ENCODE peak calls at places on chromosome 13, in five cellular contexts. H is DND-41; V is colonic mucosa; M is CD4-positive, CD25-positive, alpha-beta regulatory T cell; R is lower lobe of right lung. D is an unnamed sample. For H3K4me1, the result is how much of the 10 kb centered on the place peaks cover.

GRCh38 chr13:94329277-94329676 is 150.2 kb downstream of the DCT start:
- DNase-seq in H (no peak), V (no peak), M (no peak), R (no peak), D (no peak)

GRCh38 chr13:41562083-41562482 is 104.7 kb downstream of the RGCC start:
- DNase-seq in H (peak), V (peak), M (no peak), R (no peak), D (no peak)

GRCh38 chr13:31835932-31836331 is 96.6 kb downstream of the RXFP2 start:
- DNase-seq in H (no peak), V (no peak), M (no peak), R (no peak), D (no peak)

GRCh38 chr13:21232599-21232998 is 56.1 kb downstream of the MRPL57 start:
- DNase-seq in H (no peak), V (no peak), M (no peak), R (no peak), D (no peak)

GRCh38 chr13:94300401-94300800 is 179.1 kb downstream of the DCT start:
- DNase-seq in H (no peak), V (no peak), M (no peak), R (no peak), D (no peak)

GRCh38 chr13:33537691-33538090 is 252.1 kb upstream of the STARD13 start:
- DNase-seq in H (no peak), V (no peak), M (no peak), R (no peak), D (no peak)

GRCh38 chr13:65143920-65144319 is 2086.2 kb downstream of the PCDH9 start:
- DNase-seq in H (no peak), V (no peak), M (no peak), R (no peak), D (no peak)

GRCh38 chr13:102317593-102317992 is 84.3 kb downstream of the FGF14 start:
- DNase-seq in H (no peak), V (peak), M (no peak), R (peak), D (no peak)

GRCh38 chr13:29162638-29163037 is 342.5 kb downstream of the MTUS2 start:
- DNase-seq in H (no peak), V (no peak), M (no peak), R (no peak), D (no peak)

GRCh38 chr13:75693227-75693626 is 57.1 kb downstream of the LMO7 start:
- DNase-seq in H (no peak), V (no peak), M (no peak), R (no peak), D (no peak)

GRCh38 chr13:23987331-23987730 is 90.0 kb upstream of the C1QTNF9B start:
- DNase-seq in H (no peak), V (no peak), M (no peak), R (no peak), D (no peak)

GRCh38 chr13:113972451-113973217 is 1.2 kb downstream of the C13orf46 start:
- DNase-seq in H (no peak), V (no peak), M (no peak), R (peak), D (no peak)

GRCh38 chr13:43180837-43181236 is 157.5 kb downstream of the DNAJC15 start:
- DNase-seq in H (no peak), V (no peak), M (no peak), R (no peak), D (no peak)

GRCh38 chr13:41825691-41826090 is 135.2 kb downstream of the VWA8 start:
- DNase-seq in H (no peak), V (no peak), M (no peak), R (no peak), D (no peak)

GRCh38 chr13:95438297-95438696 is 114.2 kb upstream of the CLDN10 start:
- DNase-seq in H (no peak), V (no peak), M (no peak), R (no peak), D (no peak)

GRCh38 chr13:98144501-98145350 is 1.8 kb downstream of the FARP1 start:
- DNase-seq in H (no peak), V (peak), M (no peak), R (peak), D (no peak)

GRCh38 chr13:109481046-109481445 is 305.3 kb downstream of the IRS2 start:
- DNase-seq in H (no peak), V (no peak), M (no peak), R (no peak), D (no peak)

GRCh38 chr13:86830046-86830445 is 841.1 kb upstream of the SLITRK5 start:
- DNase-seq in H (no peak), V (no peak), M (no peak), R (no peak), D (no peak)

GRCh38 chr13:93690139-93690538 is 463.5 kb downstream of the GPC6 start:
- DNase-seq in H (peak), V (no peak), M (no peak), R (no peak), D (no peak)

GRCh38 chr13:76038920-76039716 is 403.0 kb downstream of the LMO7 start:
- DNase-seq in H (no peak), V (no peak), M (no peak), R (no peak), D (no peak)

GRCh38 chr13:75621147-75621546 is 15.0 kb upstream of the LMO7 start:
- DNase-seq in H (no peak), V (no peak), M (no peak), R (no peak), D (no peak)

GRCh38 chr13:32622827-32623226 is 36.6 kb downstream of the PDS5B start:
- DNase-seq in H (no peak), V (no peak), M (no peak), R (no peak), D (no peak)

GRCh38 chr13:111046590-111047141 is 68.4 kb upstream of the ARHGEF7 start:
- DNase-seq in H (no peak), V (no peak), M (peak), R (no peak), D (peak)

GRCh38 chr13:95073826-95074345 is 227.4 kb downstream of the ABCC4 start:
- DNase-seq in H (no peak), V (no peak), M (no peak), R (no peak), D (no peak)

GRCh38 chr13:84121456-84121855 is 239.2 kb upstream of the SLITRK1 start:
- DNase-seq in H (no peak), V (no peak), M (no peak), R (no peak), D (no peak)

GRCh38 chr13:79988573-79988972 is 352.4 kb downstream of the SPRY2 start:
- DNase-seq in H (no peak), V (no peak), M (no peak), R (no peak), D (no peak)

GRCh38 chr13:20000062-20000552 is 41.6 kb downstream of the ZMYM2 start:
- DNase-seq in H (no peak), V (no peak), M (no peak), R (no peak), D (no peak)
- H3K4me1 ChIP-seq in H (under half), V (under half), M (under half), R (under half), D (under half)

DNA sequence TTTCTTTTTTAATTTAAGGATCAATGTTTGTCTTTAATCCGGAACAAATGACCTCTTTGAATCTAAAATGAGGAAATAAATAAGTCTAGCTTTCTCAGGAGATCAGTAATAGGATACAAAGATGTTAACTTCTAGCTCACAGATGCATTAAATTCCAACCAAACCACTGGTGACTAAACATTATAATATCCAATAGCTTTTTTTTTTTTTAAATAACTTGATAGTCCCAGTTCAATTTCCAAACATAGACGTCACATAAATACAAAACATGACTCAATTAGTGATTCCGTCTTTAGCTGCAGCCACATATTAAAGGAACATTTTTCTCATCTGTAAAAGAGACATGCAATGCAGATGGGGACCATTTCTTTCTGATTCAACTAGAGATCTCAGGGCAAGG is 390.5 kb upstream of the PCDH9 start:
- DNase-seq in H (no peak), V (no peak), M (no peak), R (no peak), D (no peak)
- H3K4me3 ChIP-seq in H (no peak), V (no peak), M (no peak), R (no peak), D (no peak)

GRCh38 chr13:49502954-49503353 is 7.2 kb downstream of the PHF11 start:
- DNase-seq in H (no peak), V (no peak), M (no peak), R (no peak), D (no peak)

GRCh38 chr13:49499889-49500660 is 4.3 kb downstream of the PHF11 start:
- DNase-seq in H (no peak), V (no peak), M (peak), R (no peak), D (no peak)

GRCh38 chr13:49498211-49498610 is 2.5 kb downstream of the PHF11 start:
- DNase-seq in H (no peak), V (no peak), M (peak), R (no peak), D (no peak)

GRCh38 chr13:49503951-49504350 is 8.2 kb downstream of the PHF11 start:
- DNase-seq in H (no peak), V (no peak), M (no peak), R (no peak), D (no peak)
- H3K4me1 ChIP-seq in H (under half), V (under half), M (under half), R (under half), D (under half)

GRCh38 chr13:112744306-112745021 is 54.6 kb downstream of the ATP11A start:
- DNase-seq in H (no peak), V (no peak), M (no peak), R (no peak), D (no peak)
- H3K4me3 ChIP-seq in H (no peak), V (no peak), M (no peak), R (no peak), D (no peak)

DNA sequence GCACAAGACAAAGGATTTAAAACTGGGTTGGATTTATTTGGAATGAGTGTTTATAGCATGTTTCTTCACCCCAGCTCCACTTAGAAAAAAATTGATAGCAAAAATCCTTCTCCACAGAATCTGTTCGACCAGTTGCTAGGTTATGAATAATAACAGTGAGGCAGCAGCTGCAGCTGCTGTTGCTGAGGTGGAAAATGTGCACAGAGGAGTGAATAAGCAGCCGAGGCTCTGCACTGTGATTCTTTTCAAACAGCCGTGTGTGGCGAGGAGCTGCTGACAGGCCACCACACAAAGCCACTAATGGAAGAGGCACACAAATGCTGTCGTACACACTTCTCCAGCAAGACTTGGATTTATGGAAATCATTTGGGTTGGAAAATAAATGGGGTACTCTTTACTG is 6.4 kb upstream of the RASL11A start:
- DNase-seq in H (no peak), V (no peak), M (no peak), R (no peak), D (no peak)
- H3K4me1 ChIP-seq in H (under half), V (under half), M (under half), R (under half), D (under half)

DNA sequence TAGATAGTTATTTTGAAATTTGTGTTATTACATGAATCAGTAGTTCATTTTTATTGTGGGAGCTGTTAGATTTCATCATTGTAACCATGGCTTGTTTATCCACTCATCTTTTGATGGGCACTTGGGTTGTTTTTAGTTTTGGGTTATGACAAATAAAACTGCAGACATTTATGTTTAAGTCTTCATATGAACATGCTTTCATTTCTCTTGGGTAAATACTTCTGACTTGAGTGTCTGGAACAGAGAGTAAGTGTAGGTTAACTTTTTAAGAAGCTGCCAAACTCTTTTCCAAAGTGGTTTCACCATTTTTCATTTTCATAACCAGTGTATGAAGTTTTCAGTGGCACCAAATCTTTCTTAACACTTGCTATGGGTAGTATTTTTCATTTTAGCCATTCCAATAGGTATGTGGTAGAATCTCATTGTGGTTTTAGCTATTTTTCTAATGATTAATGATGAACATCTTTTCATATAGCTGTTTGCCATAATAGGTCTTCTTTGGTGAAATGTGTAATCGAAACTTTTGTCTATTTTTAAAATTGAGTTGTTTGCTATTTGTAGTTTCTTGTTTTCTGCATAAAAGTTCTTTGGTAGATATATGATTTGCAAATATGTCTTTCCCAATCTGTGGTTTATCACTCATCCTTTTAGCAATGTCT is 17.9 kb downstream of the SLAIN1 start:
- DNase-seq in H (no peak), V (no peak), M (no peak), R (no peak), D (no peak)
- H3K4me3 ChIP-seq in H (no peak), V (no peak), M (no peak), R (no peak), D (no peak)

GRCh38 chr13:46604226-46604968 is 51.4 kb downstream of the LRCH1 start:
- DNase-seq in H (no peak), V (no peak), M (no peak), R (no peak), D (no peak)

GRCh38 chr13:46606915-46607413 is 54.0 kb downstream of the LRCH1 start:
- DNase-seq in H (no peak), V (no peak), M (no peak), R (no peak), D (no peak)

GRCh38 chr13:46603165-46603603 is 50.2 kb downstream of the LRCH1 start:
- DNase-seq in H (no peak), V (peak), M (peak), R (no peak), D (no peak)

GRCh38 chr13:46605824-46606554 is 53.0 kb downstream of the LRCH1 start:
- DNase-seq in H (no peak), V (no peak), M (no peak), R (no peak), D (no peak)

DNA sequence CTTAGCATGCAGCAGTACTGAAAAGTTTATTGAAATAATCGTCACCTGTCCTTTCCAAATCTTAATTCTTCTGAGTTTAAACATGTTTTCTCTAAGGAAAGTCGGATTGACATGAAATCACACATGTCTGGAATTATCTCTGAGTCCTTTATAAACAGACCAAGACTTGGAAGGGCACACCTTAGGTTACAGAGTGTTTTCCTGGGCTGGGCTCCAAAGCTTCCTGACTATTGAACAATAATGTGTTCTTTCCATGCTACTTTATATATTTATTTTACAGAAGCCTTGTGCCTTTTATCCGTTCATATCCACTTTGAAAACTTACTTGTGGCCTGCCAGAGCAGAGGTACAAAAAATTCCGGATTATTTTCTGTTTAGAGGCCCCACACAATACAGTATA is 52.1 kb downstream of the LRCH1 start:
- DNase-seq in H (no peak), V (no peak), M (no peak), R (no peak), D (no peak)
- H3K4me1 ChIP-seq in H (under half), V (under half), M (under half), R (half or more), D (under half)

GRCh38 chr13:60590775-60591174 is 193.8 kb downstream of the TDRD3 start:
- DNase-seq in H (no peak), V (no peak), M (no peak), R (no peak), D (no peak)
- H3K4me3 ChIP-seq in H (no peak), V (no peak), M (no peak), R (no peak), D (no peak)

GRCh38 chr13:40480915-40481525 is 185.4 kb downstream of the FOXO1 start:
- DNase-seq in H (no peak), V (no peak), M (peak), R (no peak), D (no peak)
- H3K4me1 ChIP-seq in H (under half), V (under half), M (half or more), R (under half), D (half or more)